ENCODE peak calls at places on chromosomes 11 and 22, in eight cellular contexts. Y is CD8-positive, alpha-beta memory T cell; D is astrocyte; K is breast epithelium; I is lower lobe of right lung; N is uterus; B is WERI-Rb-1; V is left ventricle myocardium inferior. G is an unnamed sample.

GRCh38 chr11:113555071-113555739 is 80.0 kb upstream of the DRD2 start:
- DNase-seq in D (peak; percentile 57), N (no peak), Y (no peak), V (no peak), K (no peak), B (no peak), I (no peak), G (no peak)

GRCh38 chr22:23014250-23014649 is 56.1 kb upstream of the GNAZ start:
- DNase-seq in D (no peak), B (no peak), N (no peak), I (no peak), Y (no peak), K (no peak), V (no peak), G (no peak)

GRCh38 chr11:96082936-96083335 is 159.0 kb upstream of the MTMR2 start:
- DNase-seq in V (no peak), D (no peak), I (no peak), N (no peak), K (no peak), Y (no peak), B (no peak), G (no peak)

GRCh38 chr22:25878933-25879332 is 136.9 kb downstream of the MYO18B start:
- DNase-seq in Y (no peak), I (no peak), N (no peak), V (no peak), K (no peak), D (no peak), B (no peak), G (no peak)

GRCh38 chr11:87299041-87299481 is 261.3 kb downstream of the TMEM135 start:
- DNase-seq in N (no peak), D (no peak), I (no peak), K (no peak), B (no peak), V (no peak), Y (no peak), G (no peak)

GRCh38 chr22:29112102-29112501 is 39.3 kb downstream of the KREMEN1 start:
- DNase-seq in V (no peak), Y (no peak), I (no peak), D (no peak), B (no peak), N (no peak), K (no peak), G (no peak)

GRCh38 chr11:3155216-3155615 is 9.9 kb downstream of the OSBPL5 start:
- DNase-seq in K (no peak), B (no peak), N (no peak), V (peak; percentile 16), Y (no peak), I (peak; percentile 40), D (no peak), G (no peak)

GRCh38 chr11:95415837-95416288 is 184.9 kb upstream of the SESN3 start:
- DNase-seq in I (no peak), D (peak; percentile 10), Y (no peak), V (no peak), N (no peak), K (no peak), B (no peak), G (no peak)

GRCh38 chr11:79078999-79079398 is 361.8 kb downstream of the TENM4 start:
- DNase-seq in Y (no peak), K (no peak), I (no peak), B (peak; percentile 68), N (no peak), V (peak; percentile 23), D (no peak), G (no peak)

DNA sequence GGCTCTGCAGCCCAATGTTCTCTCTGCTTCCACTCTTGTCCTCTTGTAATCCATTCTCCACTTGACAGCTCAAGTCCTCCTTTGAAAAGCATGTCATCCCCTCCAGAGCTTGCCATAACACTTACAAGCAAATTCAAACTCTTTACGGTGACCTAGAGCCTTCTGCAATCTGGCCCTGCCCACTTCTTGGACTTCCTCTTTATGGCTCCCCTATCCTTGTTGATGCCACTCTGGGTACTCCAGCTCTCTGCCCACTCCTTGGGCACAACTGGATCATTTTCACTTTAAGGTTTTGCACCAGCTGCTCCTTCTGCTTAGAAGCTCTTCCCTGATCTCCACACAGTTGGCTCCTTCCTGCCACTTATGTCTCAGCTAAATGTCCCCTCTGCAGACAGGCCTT is 217.9 kb downstream of the DSCAML1 start:
- DNase-seq in N (no peak), V (no peak), Y (no peak), B (no peak), D (no peak), I (no peak), K (no peak), G (no peak)
- H3K9me3 ChIP-seq in N (no peaks in the 10 kb centered on the region), V (no peaks in the 10 kb centered on the region), Y (no peaks in the 10 kb centered on the region), B (no peaks in the 10 kb centered on the region), D (no peaks in the 10 kb centered on the region), I (no peaks in the 10 kb centered on the region), K (no peaks in the 10 kb centered on the region), G (no peaks in the 10 kb centered on the region)

DNA sequence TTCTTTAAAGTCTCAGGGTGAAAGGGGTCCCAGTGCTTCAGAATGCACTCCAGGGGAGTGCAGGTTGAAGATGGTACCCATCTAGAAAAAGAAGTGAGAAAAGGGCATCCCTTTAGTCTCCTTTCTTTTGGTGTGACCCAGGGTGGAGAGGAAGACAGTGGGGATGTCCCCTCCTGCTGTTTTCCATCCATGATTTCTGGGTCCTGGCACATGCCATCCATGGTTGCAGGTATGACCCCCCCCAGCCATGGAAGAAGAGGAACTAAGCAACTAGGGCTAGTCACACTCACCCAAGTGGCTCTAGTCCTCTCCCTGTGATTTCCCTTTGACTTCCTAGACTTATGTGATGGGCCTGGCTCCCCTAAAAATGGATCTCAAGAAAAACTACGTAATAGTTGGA is 15.9 kb upstream of the EI24 start:
- DNase-seq in B (no peak), V (no peak), Y (no peak), D (no peak), N (no peak), K (no peak), I (no peak), G (no peak)
- H3K9me3 ChIP-seq in B (peaks cover 27% of the 10 kb centered on the region), V (peaks cover 35% of the 10 kb centered on the region), Y (no peaks in the 10 kb centered on the region), D (peaks cover 11% of the 10 kb centered on the region), N (peaks cover 6% of the 10 kb centered on the region), K (peaks cover 33% of the 10 kb centered on the region), I (peaks cover 21% of the 10 kb centered on the region), G (peaks cover 29% of the 10 kb centered on the region)

GRCh38 chr11:56151376-56151775 is 8.7 kb downstream of the OR8K5 start:
- DNase-seq in B (no peak), D (no peak), Y (no peak), N (no peak), I (no peak), V (no peak), K (no peak), G (no peak)

GRCh38 chr11:56152333-56152732 is 7.8 kb downstream of the OR8K5 start:
- DNase-seq in Y (no peak), D (no peak), B (no peak), I (no peak), K (no peak), V (no peak), N (no peak), G (no peak)
- H3K9me3 ChIP-seq in Y (no peaks in the 10 kb centered on the region), D (peaks cover 13% of the 10 kb centered on the region), B (no peaks in the 10 kb centered on the region), I (peaks cover 6% of the 10 kb centered on the region), K (peaks cover 33% of the 10 kb centered on the region), V (peaks cover 72% of the 10 kb centered on the region), N (no peaks in the 10 kb centered on the region), G (peaks cover 6% of the 10 kb centered on the region)

GRCh38 chr22:47460870-47461269 is 698.4 kb downstream of the TBC1D22A start:
- DNase-seq in B (no peak), D (no peak), N (no peak), K (no peak), V (no peak), Y (no peak), I (no peak), G (no peak)

GRCh38 chr22:47456031-47456430 is 693.6 kb downstream of the TBC1D22A start:
- DNase-seq in N (no peak), I (no peak), B (no peak), D (no peak), Y (no peak), K (no peak), V (no peak), G (no peak)

GRCh38 chr22:47457021-47457420 is 694.6 kb downstream of the TBC1D22A start:
- DNase-seq in V (no peak), N (no peak), K (no peak), B (no peak), Y (no peak), I (no peak), D (no peak), G (no peak)

GRCh38 chr22:47457509-47458300 is 695.3 kb downstream of the TBC1D22A start:
- DNase-seq in K (peak; percentile 9), D (no peak), Y (no peak), N (no peak), V (no peak), I (no peak), B (no peak), G (no peak)

DNA sequence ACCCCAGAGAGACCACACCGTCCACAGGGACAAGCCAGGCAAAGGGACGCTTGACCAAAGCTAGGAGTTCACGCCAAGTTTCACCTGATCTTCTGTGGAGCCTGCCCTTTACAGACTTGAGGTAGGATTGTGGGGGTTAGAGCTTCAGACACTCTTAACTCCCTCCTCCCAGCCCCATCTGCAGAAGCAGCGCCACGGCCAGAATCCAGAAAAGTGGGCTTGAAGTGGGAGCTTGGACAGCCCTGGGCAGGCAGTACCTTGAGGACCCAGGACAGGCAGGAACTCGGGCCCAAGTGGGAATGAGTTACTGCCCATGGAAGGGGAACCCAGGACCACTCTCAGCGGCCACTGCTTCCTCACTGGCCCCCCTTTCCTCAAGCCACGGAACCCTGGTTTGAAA is 695.9 kb downstream of the TBC1D22A start:
- DNase-seq in K (no peak), D (no peak), I (no peak), B (no peak), Y (no peak), V (no peak), N (no peak), G (no peak)
- H3K9me3 ChIP-seq in K (peaks cover 9% of the 10 kb centered on the region), D (no peaks in the 10 kb centered on the region), I (peaks cover 13% of the 10 kb centered on the region), B (peaks cover 7% of the 10 kb centered on the region), Y (no peaks in the 10 kb centered on the region), V (peaks cover 27% of the 10 kb centered on the region), N (no peaks in the 10 kb centered on the region), G (peaks cover 45% of the 10 kb centered on the region)

GRCh38 chr22:47210112-47210657 is 447.7 kb downstream of the TBC1D22A start:
- DNase-seq in I (no peak), N (no peak), D (no peak), K (no peak), V (no peak), B (no peak), Y (no peak), G (no peak)

GRCh38 chr22:47210686-47211085 is 448.2 kb downstream of the TBC1D22A start:
- DNase-seq in V (no peak), I (no peak), D (no peak), B (no peak), N (no peak), Y (no peak), K (peak; percentile 8), G (no peak)

GRCh38 chr22:47207846-47208554 is 445.6 kb downstream of the TBC1D22A start:
- DNase-seq in N (no peak), K (peak; percentile 10), D (no peak), I (no peak), Y (no peak), V (no peak), B (no peak), G (no peak)

GRCh38 chr22:47209547-47210023 is 447.1 kb downstream of the TBC1D22A start:
- DNase-seq in I (no peak), D (no peak), Y (no peak), K (peak; percentile 16), N (no peak), V (no peak), B (no peak), G (no peak)

GRCh38 chr22:47209077-47209514 is 446.6 kb downstream of the TBC1D22A start:
- DNase-seq in K (peak; percentile 6), N (no peak), I (no peak), D (no peak), B (no peak), V (no peak), Y (no peak), G (no peak)
- H3K9me3 ChIP-seq in K (no peaks in the 10 kb centered on the region), N (no peaks in the 10 kb centered on the region), I (no peaks in the 10 kb centered on the region), D (peaks cover 3% of the 10 kb centered on the region), B (no peaks in the 10 kb centered on the region), V (no peaks in the 10 kb centered on the region), Y (no peaks in the 10 kb centered on the region), G (peaks cover 52% of the 10 kb centered on the region)